ENCODE peak calls at places on chromosome 18, in four cellular contexts. One of them, this sample, is unnamed.

GRCh38 chr18:23719634-23720201 is 30.5 kb downstream of the LAMA3 start:
- DNase-seq in H1: peak
- DNase-seq in K562: peak
- DNase-seq in A549: peak
- DNase-seq in this sample: peak

GRCh38 chr18:73924316-73924715 is 223.3 kb downstream of the FBXO15 start:
- DNase-seq in H1: no peak
- DNase-seq in A549: no peak
- DNase-seq in K562: no peak
- DNase-seq in this sample: no peak

GRCh38 chr18:11163668-11164067 is 14.3 kb upstream of the PIEZO2 start:
- DNase-seq in K562: peak
- DNase-seq in A549: peak
- DNase-seq in H1: no peak
- DNase-seq in this sample: no peak

GRCh38 chr18:30622635-30623034 is 419.9 kb downstream of the DSC3 start:
- DNase-seq in H1: no peak
- DNase-seq in A549: no peak
- DNase-seq in K562: no peak
- DNase-seq in this sample: no peak

GRCh38 chr18:34493099-34493544 is 217.0 kb upstream of the DTNA start:
- DNase-seq in A549: no peak
- DNase-seq in K562: no peak
- DNase-seq in H1: peak
- DNase-seq in this sample: peak

GRCh38 chr18:36377626-36378025 is 80.1 kb downstream of the FHOD3 start:
- DNase-seq in H1: no peak
- DNase-seq in A549: no peak
- DNase-seq in K562: no peak
- DNase-seq in this sample: no peak

GRCh38 chr18:50853863-50854271 is 25.1 kb upstream of the ME2 start:
- DNase-seq in K562: no peak
- DNase-seq in A549: peak
- DNase-seq in H1: no peak
- DNase-seq in this sample: peak

GRCh38 chr18:56402872-56403516 is 235.4 kb downstream of the TXNL1 start:
- DNase-seq in K562: no peak
- DNase-seq in A549: peak
- DNase-seq in H1: no peak
- DNase-seq in this sample: no peak

GRCh38 chr18:49459404-49460171 is 857 bp downstream of the DYM start:
- DNase-seq in A549: peak
- DNase-seq in K562: peak
- DNase-seq in H1: no peak
- DNase-seq in this sample: no peak

GRCh38 chr18:48990497-48991298 is 39.9 kb upstream of the SMAD7 start:
- DNase-seq in H1: no peak
- DNase-seq in K562: no peak
- DNase-seq in A549: peak
- DNase-seq in this sample: peak

GRCh38 chr18:45169610-45170009 is 445.7 kb upstream of the SLC14A2 start:
- DNase-seq in K562: no peak
- DNase-seq in H1: no peak
- DNase-seq in A549: no peak
- DNase-seq in this sample: no peak

GRCh38 chr18:28457784-28458183 is 280.9 kb upstream of the CDH2 start:
- DNase-seq in H1: no peak
- DNase-seq in A549: no peak
- DNase-seq in K562: no peak
- DNase-seq in this sample: no peak

GRCh38 chr18:32920796-32921787 is 148.3 kb upstream of the KLHL14 start:
- DNase-seq in A549: peak
- DNase-seq in K562: no peak
- DNase-seq in H1: no peak
- DNase-seq in this sample: peak

GRCh38 chr18:49071776-49072175 is 121.0 kb upstream of the SMAD7 start:
- DNase-seq in A549: no peak
- DNase-seq in H1: no peak
- DNase-seq in K562: no peak
- DNase-seq in this sample: no peak

GRCh38 chr18:23967321-23968089 is 47.0 kb upstream of the TTC39C start:
- DNase-seq in A549: no peak
- DNase-seq in H1: no peak
- DNase-seq in K562: no peak
- DNase-seq in this sample: no peak

GRCh38 chr18:68791801-68792200 is 6.1 kb upstream of the CCDC102B start:
- DNase-seq in A549: no peak
- DNase-seq in K562: no peak
- DNase-seq in H1: no peak
- DNase-seq in this sample: peak

GRCh38 chr18:74623047-74623816 is 25.6 kb downstream of the ZNF407 start:
- DNase-seq in H1: no peak
- DNase-seq in K562: no peak
- DNase-seq in A549: no peak
- DNase-seq in this sample: no peak

GRCh38 chr18:42850174-42850766 is 265.2 kb downstream of the RIT2 start:
- DNase-seq in H1: no peak
- DNase-seq in K562: no peak
- DNase-seq in A549: no peak
- DNase-seq in this sample: no peak

GRCh38 chr18:22558945-22559385 is 141.2 kb upstream of the CTAGE1 start:
- DNase-seq in K562: peak
- DNase-seq in A549: peak
- DNase-seq in H1: no peak
- DNase-seq in this sample: peak

GRCh38 chr18:470661-471501 is 29.6 kb downstream of the COLEC12 start:
- DNase-seq in H1: no peak
- DNase-seq in A549: no peak
- DNase-seq in K562: no peak
- DNase-seq in this sample: no peak

GRCh38 chr18:3712485-3712884 is 262.5 kb downstream of the TGIF1 start:
- DNase-seq in H1: no peak
- DNase-seq in A549: no peak
- DNase-seq in K562: no peak
- DNase-seq in this sample: no peak

GRCh38 chr18:47846431-47846830 is 84.0 kb downstream of the SMAD2 start:
- DNase-seq in H1: no peak
- DNase-seq in A549: no peak
- DNase-seq in K562: no peak
- DNase-seq in this sample: no peak

GRCh38 chr18:54358495-54358793 is 738 bp downstream of the C18orf54 start:
- DNase-seq in K562: peak
- DNase-seq in A549: peak
- DNase-seq in H1: no peak
- DNase-seq in this sample: no peak

DNA sequence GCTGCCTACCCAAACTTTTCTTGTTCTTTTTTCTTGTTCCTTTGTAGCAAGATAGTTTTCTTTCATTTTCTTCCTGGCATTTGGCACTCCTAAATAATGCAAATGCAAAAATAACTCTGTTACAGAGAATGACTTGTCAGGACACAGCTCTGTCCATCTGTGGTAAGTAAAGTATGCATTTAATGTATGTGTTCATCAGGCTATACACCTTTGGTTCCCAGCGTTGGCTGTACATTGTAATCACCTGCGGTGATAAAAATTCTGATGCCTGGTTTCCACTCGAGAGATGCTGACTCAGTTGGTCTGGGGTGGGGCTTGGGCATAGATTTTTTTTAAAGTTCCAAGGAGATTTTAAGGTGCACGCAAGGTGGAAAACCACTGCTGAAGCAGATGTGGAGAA is at the start of gene SERPINB13:
- DNase-seq in K562: no peak
- DNase-seq in H1: no peak
- DNase-seq in A549: no peak
- DNase-seq in this sample: no peak
- TF ChIP-seq PHF8 in K562: no peak
- TF ChIP-seq PHF8 in H1: no peak
- TF ChIP-seq PHF8 in A549: no peak
- TF ChIP-seq PHF8 in this sample: no peak

GRCh38 chr18:78983530-78983929 is 3.9 kb downstream of the SALL3 start:
- DNase-seq in H1: no peak
- DNase-seq in A549: no peak
- DNase-seq in K562: no peak
- DNase-seq in this sample: no peak

GRCh38 chr18:78982186-78982585 is 2.6 kb downstream of the SALL3 start:
- DNase-seq in A549: no peak
- DNase-seq in H1: no peak
- DNase-seq in K562: no peak
- DNase-seq in this sample: no peak

GRCh38 chr18:78981652-78981955 is 2.0 kb downstream of the SALL3 start:
- DNase-seq in K562: no peak
- DNase-seq in H1: no peak
- DNase-seq in A549: no peak
- DNase-seq in this sample: no peak

GRCh38 chr18:78986018-78986481 is 6.4 kb downstream of the SALL3 start:
- DNase-seq in A549: peak
- DNase-seq in H1: no peak
- DNase-seq in K562: peak
- DNase-seq in this sample: peak

GRCh38 chr18:78984941-78985784 is 5.5 kb downstream of the SALL3 start:
- DNase-seq in K562: no peak
- DNase-seq in H1: peak
- DNase-seq in A549: peak
- DNase-seq in this sample: peak
- TF ChIP-seq PHF8 in K562: no peak
- TF ChIP-seq PHF8 in H1: no peak
- TF ChIP-seq PHF8 in A549: no peak
- TF ChIP-seq PHF8 in this sample: no peak

GRCh38 chr18:60372598-60372997 is at the start of gene MC4R:
- DNase-seq in A549: peak
- DNase-seq in K562: no peak
- DNase-seq in H1: no peak
- DNase-seq in this sample: no peak
- TF ChIP-seq PHF8 in A549: no peak
- TF ChIP-seq PHF8 in K562: no peak
- TF ChIP-seq PHF8 in H1: no peak
- TF ChIP-seq PHF8 in this sample: no peak

GRCh38 chr18:9949861-9950260 is 36.0 kb downstream of the VAPA start:
- DNase-seq in A549: no peak
- DNase-seq in K562: no peak
- DNase-seq in H1: no peak
- DNase-seq in this sample: peak

GRCh38 chr18:9950289-9951016 is 36.6 kb downstream of the VAPA start:
- DNase-seq in K562: no peak
- DNase-seq in H1: no peak
- DNase-seq in A549: no peak
- DNase-seq in this sample: no peak

GRCh38 chr18:9952633-9953416 is 39.0 kb downstream of the VAPA start:
- DNase-seq in A549: no peak
- DNase-seq in H1: no peak
- DNase-seq in K562: peak
- DNase-seq in this sample: no peak

GRCh38 chr18:9949315-9949714 is 35.5 kb downstream of the VAPA start:
- DNase-seq in K562: no peak
- DNase-seq in A549: no peak
- DNase-seq in H1: no peak
- DNase-seq in this sample: no peak

GRCh38 chr18:9951022-9951859 is 37.4 kb downstream of the VAPA start:
- DNase-seq in H1: no peak
- DNase-seq in A549: peak
- DNase-seq in K562: peak
- DNase-seq in this sample: peak
- TF ChIP-seq PHF8 in H1: no peak
- TF ChIP-seq PHF8 in A549: no peak
- TF ChIP-seq PHF8 in K562: no peak
- TF ChIP-seq PHF8 in this sample: no peak

DNA sequence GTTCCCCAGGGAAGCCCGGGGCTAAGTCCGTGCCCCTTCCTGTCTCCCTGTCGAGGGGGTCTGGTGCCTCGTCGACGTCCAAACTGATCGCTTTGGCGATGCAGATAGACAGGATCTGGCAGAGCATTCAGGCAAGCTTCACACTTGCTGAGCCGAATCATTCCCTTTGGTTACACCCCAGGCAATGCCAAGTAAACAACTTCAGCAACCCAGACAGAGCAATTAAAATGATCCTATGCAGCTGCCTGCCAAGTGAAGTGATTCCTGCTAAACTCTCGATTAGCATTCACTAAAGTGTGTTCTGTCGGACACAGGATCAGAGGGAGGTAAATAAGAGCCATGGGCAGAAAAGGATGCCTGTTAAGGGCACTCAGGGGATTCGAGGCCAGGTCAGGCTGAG is 108.2 kb upstream of the RAB12 start:
- DNase-seq in A549: no peak
- DNase-seq in H1: no peak
- DNase-seq in K562: no peak
- DNase-seq in this sample: no peak
- TF ChIP-seq PHF8 in A549: no peak
- TF ChIP-seq PHF8 in H1: no peak
- TF ChIP-seq PHF8 in K562: no peak
- TF ChIP-seq PHF8 in this sample: no peak

GRCh38 chr18:63292844-63293683 is 26.5 kb downstream of the BCL2 start:
- DNase-seq in A549: no peak
- DNase-seq in K562: no peak
- DNase-seq in H1: no peak
- DNase-seq in this sample: no peak
- TF ChIP-seq PHF8 in A549: no peak
- TF ChIP-seq PHF8 in K562: no peak
- TF ChIP-seq PHF8 in H1: no peak
- TF ChIP-seq PHF8 in this sample: no peak

GRCh38 chr18:13564579-13564978 is 161.8 kb downstream of the FAM210A start:
- DNase-seq in H1: no peak
- DNase-seq in A549: no peak
- DNase-seq in K562: no peak
- DNase-seq in this sample: no peak
- TF ChIP-seq PHF8 in H1: no peak
- TF ChIP-seq PHF8 in A549: no peak
- TF ChIP-seq PHF8 in K562: no peak
- TF ChIP-seq PHF8 in this sample: no peak

GRCh38 chr18:57811477-57812125 is 8.5 kb upstream of the ATP8B1 start:
- DNase-seq in K562: no peak
- DNase-seq in A549: no peak
- DNase-seq in H1: no peak
- DNase-seq in this sample: peak
- TF ChIP-seq PHF8 in K562: no peak
- TF ChIP-seq PHF8 in A549: no peak
- TF ChIP-seq PHF8 in H1: no peak
- TF ChIP-seq PHF8 in this sample: no peak

GRCh38 chr18:25873833-25874232 is 216.6 kb downstream of the SS18 start:
- DNase-seq in K562: no peak
- DNase-seq in A549: no peak
- DNase-seq in H1: no peak
- DNase-seq in this sample: no peak
- TF ChIP-seq PHF8 in K562: no peak
- TF ChIP-seq PHF8 in A549: no peak
- TF ChIP-seq PHF8 in H1: no peak
- TF ChIP-seq PHF8 in this sample: no peak

GRCh38 chr18:66949419-66949818 is 345.5 kb upstream of the CDH19 start:
- DNase-seq in A549: no peak
- DNase-seq in H1: no peak
- DNase-seq in K562: no peak
- DNase-seq in this sample: no peak

GRCh38 chr18:66951750-66952149 is 347.9 kb upstream of the CDH19 start:
- DNase-seq in A549: no peak
- DNase-seq in K562: no peak
- DNase-seq in H1: no peak
- DNase-seq in this sample: no peak
- TF ChIP-seq PHF8 in A549: no peak
- TF ChIP-seq PHF8 in K562: no peak
- TF ChIP-seq PHF8 in H1: no peak
- TF ChIP-seq PHF8 in this sample: no peak

This sample was measured in HepG2.